ENCODE peak calls at places on chromosomes 2 and 18, in five cellular contexts. O is mammary epithelial cell, S is B cell, B is endothelial cell of umbilical vein, V is AG09309. J is an unnamed sample.

GRCh38 chr2:100821255-100821912 is 1.4 kb downstream of the NPAS2 start:
- DNase-seq in O (no peak), S (no peak), B (peak; percentile 69), V (no peak), J (peak; percentile 25)

GRCh38 chr2:173858297-173858731 is 106.9 kb downstream of the SP3 start:
- DNase-seq in O (no peak), S (no peak), B (no peak), V (no peak), J (peak; percentile 29)

GRCh38 chr2:46942143-46942526 is 26.5 kb upstream of the MCFD2 start:
- DNase-seq in O (peak; percentile 78), S (peak; percentile 83), B (peak; percentile 15), V (no peak), J (peak; percentile 79)

GRCh38 chr2:128591022-128591840 is 272.6 kb upstream of the HS6ST1 start:
- DNase-seq in O (no peak), S (no peak), B (no peak), V (no peak), J (no peak)

GRCh38 chr2:181104512-181105121 is 124.2 kb downstream of the UBE2E3 start:
- DNase-seq in O (peak; percentile 48), S (peak; percentile 55), B (peak; percentile 57), V (peak; percentile 41), J (peak; percentile 9)

GRCh38 chr18:44758821-44759624 is 78.3 kb downstream of the SETBP1 start:
- DNase-seq in O (no peak), S (peak; percentile 80), B (no peak), V (no peak), J (peak; percentile 78)

GRCh38 chr2:55550368-55551102 is 31.0 kb downstream of the CFAP36 start:
- DNase-seq in O (peak; percentile 79), S (no peak), B (peak; percentile 84), V (peak; percentile 52), J (no peak)

GRCh38 chr2:158487419-158487818 is 30.7 kb downstream of the PKP4 start:
- DNase-seq in O (no peak), S (no peak), B (peak; percentile 56), V (no peak), J (no peak)

GRCh38 chr2:113877651-113878594 is 12.0 kb upstream of the ACTR3 start:
- DNase-seq in O (peak; percentile 75), S (no peak), B (peak; percentile 36), V (no peak), J (no peak)

GRCh38 chr2:29022455-29023128 is 41.5 kb downstream of the TOGARAM2 start:
- DNase-seq in O (no peak), S (no peak), B (no peak), V (no peak), J (no peak)

GRCh38 chr2:186380805-186381204 is 105.3 kb upstream of the ZC3H15 start:
- DNase-seq in O (no peak), S (no peak), B (no peak), V (no peak), J (no peak)

GRCh38 chr18:46134920-46135675 is 30.9 kb downstream of the HAUS1 start:
- DNase-seq in O (no peak), S (no peak), B (no peak), V (no peak), J (no peak)

GRCh38 chr18:46174317-46175039 is 70.3 kb downstream of the HAUS1 start:
- DNase-seq in O (peak; percentile 44), S (peak; percentile 49), B (peak; percentile 44), V (no peak), J (peak; percentile 68)

GRCh38 chr2:216700088-216700567 is 4.8 kb upstream of the IGFBP5 start:
- DNase-seq in O (no peak), S (no peak), B (no peak), V (no peak), J (no peak)

GRCh38 chr2:52805901-52806410 is 961.6 kb upstream of the CHAC2 start:
- DNase-seq in O (no peak), S (no peak), B (no peak), V (no peak), J (no peak)

GRCh38 chr2:64751286-64752260 is 97.9 kb upstream of the SERTAD2 start:
- DNase-seq in O (peak; percentile 90), S (no peak), B (no peak), V (no peak), J (no peak)

GRCh38 chr2:200104015-200104414 is 148.6 kb downstream of the MAIP1 start:
- DNase-seq in O (peak; percentile 33), S (no peak), B (no peak), V (no peak), J (no peak)

GRCh38 chr2:219247678-219248642 is 2.7 kb downstream of the STK16 start:
- DNase-seq in O (no peak), S (peak; percentile 46), B (no peak), V (no peak), J (no peak)

GRCh38 chr2:165839610-165840009 is 45.6 kb upstream of the GALNT3 start:
- DNase-seq in O (peak; percentile 35), S (no peak), B (no peak), V (no peak), J (no peak)

GRCh38 chr2:27729614-27730013 is 41.9 kb upstream of the MRPL33 start:
- DNase-seq in O (no peak), S (no peak), B (no peak), V (no peak), J (no peak)

GRCh38 chr18:70005580-70005979 is 57.9 kb upstream of the CD226 start:
- DNase-seq in O (no peak), S (no peak), B (no peak), V (no peak), J (no peak)

GRCh38 chr2:234146087-234146826 is 95.8 kb downstream of the SPP2 start:
- DNase-seq in O (peak; percentile 83), S (no peak), B (peak; percentile 78), V (peak; percentile 67), J (no peak)

GRCh38 chr2:239790721-239791120 is 234.4 kb downstream of the NDUFA10 start:
- DNase-seq in O (no peak), S (no peak), B (no peak), V (no peak), J (no peak)

GRCh38 chr2:126244937-126245336 is 411.0 kb upstream of the GYPC start:
- DNase-seq in O (no peak), S (peak; percentile 2), B (no peak), V (no peak), J (peak; percentile 36)

GRCh38 chr18:22018366-22018765 is 151.0 kb upstream of the GATA6 start:
- DNase-seq in O (no peak), S (no peak), B (no peak), V (no peak), J (no peak)

GRCh38 chr2:70960833-70961647 is 17.4 kb upstream of the ANKRD53 start:
- DNase-seq in O (no peak), S (no peak), B (no peak), V (no peak), J (no peak)

GRCh38 chr2:64120928-64121327 is 23.3 kb downstream of the PELI1 start:
- DNase-seq in O (peak; percentile 80), S (no peak), B (no peak), V (no peak), J (no peak)

GRCh38 chr2:183248866-183249567 is 124.8 kb downstream of the NUP35 start:
- DNase-seq in O (peak; percentile 42), S (peak; percentile 9), B (peak; percentile 71), V (no peak), J (peak; percentile 45)

GRCh38 chr18:21393986-21394385 is 152.0 kb downstream of the GREB1L start:
- DNase-seq in O (no peak), S (no peak), B (no peak), V (no peak), J (no peak)

GRCh38 chr2:132804045-132804444 is 134.0 kb upstream of the LYPD1 start:
- DNase-seq in O (peak; percentile 52), S (no peak), B (peak; percentile 4), V (peak; percentile 16), J (no peak)

GRCh38 chr2:171432206-171432968 is 1.4 kb downstream of the METTL8 start:
- DNase-seq in O (no peak), S (no peak), B (no peak), V (no peak), J (no peak)

GRCh38 chr2:171432969-171433762 is 624 bp downstream of the METTL8 start:
- DNase-seq in O (peak; percentile 85), S (peak; percentile 60), B (no peak), V (no peak), J (peak; percentile 47)

GRCh38 chr2:171434671-171434980 is 600 bp downstream of the DCAF17 start:
- DNase-seq in O (no peak), S (no peak), B (no peak), V (no peak), J (no peak)

GRCh38 chr2:171436307-171436706 is 2.3 kb downstream of the DCAF17 start:
- DNase-seq in O (peak; percentile 88), S (no peak), B (peak; percentile 38), V (peak; percentile 63), J (no peak)

DNA sequence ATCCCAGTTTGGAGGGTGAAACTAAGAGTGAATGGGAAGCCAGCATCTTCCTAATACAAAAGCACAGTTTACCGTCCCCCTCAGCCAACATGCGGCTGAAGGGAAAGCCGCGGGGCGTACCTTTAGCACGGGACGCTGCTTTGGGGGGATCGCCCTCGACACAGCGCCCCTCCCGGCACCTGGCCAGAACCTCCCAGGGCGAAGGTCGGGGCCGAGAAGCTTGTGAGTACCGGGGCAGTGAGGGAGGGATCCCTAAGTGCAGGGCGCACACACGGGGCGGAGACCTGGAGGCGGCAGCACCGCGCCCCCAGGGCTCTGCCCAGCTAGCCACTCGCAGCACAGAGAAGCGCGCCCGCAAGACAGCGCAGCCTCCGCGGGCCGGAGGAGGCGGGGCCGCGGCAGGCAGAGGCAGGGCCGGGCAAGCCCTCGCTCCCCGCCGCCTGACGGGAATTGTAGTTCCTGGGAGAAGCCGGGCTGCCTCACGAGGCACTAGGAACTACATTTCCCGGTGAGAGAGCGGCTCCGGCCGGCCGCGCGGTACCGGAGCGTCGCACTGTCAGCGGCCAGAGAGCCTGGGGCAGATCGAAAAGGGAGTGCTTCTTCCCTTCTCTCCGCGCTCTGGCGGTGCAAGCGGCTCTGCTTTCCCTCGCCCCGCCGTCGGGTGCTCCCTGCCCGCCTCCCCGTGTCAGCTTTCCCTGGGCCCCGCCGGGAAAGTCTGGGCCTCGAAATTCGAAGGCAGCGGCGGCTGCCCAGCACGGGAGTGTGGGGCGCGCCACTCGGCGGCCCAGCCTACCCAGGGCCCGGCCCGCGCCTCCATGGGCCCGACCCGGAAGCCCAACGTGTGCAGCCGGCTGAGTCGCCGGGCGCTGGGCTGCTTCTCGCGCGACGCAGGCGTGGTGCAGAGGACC is at the start of the genes DCAF17 and METTL8:
- DNase-seq in O (peak; percentile 98), S (peak; percentile 96), B (peak; percentile 97), V (peak; percentile 68), J (peak; percentile 96)
- TF ChIP-seq CTCF in O (no peak), S (peak; percentile 61), B (peak; percentile 35), V (peak; percentile 33), J (peak; percentile 65)

GRCh38 chr2:112752667-112753066 is 11.7 kb downstream of the CKAP2L start:
- DNase-seq in O (no peak), S (no peak), B (no peak), V (no peak), J (no peak)
- TF ChIP-seq CTCF in O (no peak), S (no peak), B (no peak), V (no peak), J (no peak)

GRCh38 chr18:75896865-75897264 is 469.4 kb upstream of the SMIM21 start:
- DNase-seq in O (peak; percentile 10), S (no peak), B (no peak), V (no peak), J (no peak)
- TF ChIP-seq CTCF in O (no peak), S (no peak), B (no peak), V (no peak), J (no peak)

DNA sequence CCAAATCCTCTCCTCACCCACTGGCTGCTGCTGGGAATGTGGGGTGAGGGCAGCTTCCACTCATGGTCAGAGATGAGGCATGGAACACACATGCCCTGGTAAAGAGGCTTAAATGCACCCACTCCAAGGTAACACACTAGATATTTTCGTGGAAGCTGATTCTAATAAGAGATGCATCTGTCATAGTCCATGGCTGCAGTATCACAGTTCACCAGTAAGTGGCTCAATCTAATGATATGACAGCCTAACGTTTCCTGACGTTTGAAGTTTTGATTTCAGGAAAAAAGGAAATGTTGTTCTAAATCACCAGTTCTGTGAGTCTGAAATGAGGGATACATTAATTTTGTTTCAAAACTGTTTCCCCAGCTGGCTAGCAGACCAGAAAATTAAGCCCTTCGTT is 38.2 kb downstream of the LCT start:
- DNase-seq in O (no peak), S (no peak), B (peak; percentile 15), V (no peak), J (no peak)
- TF ChIP-seq CTCF in O (peak; percentile 33), S (no peak), B (peak; percentile 17), V (peak; percentile 16), J (no peak)